ENCODE peak calls at places on chromosomes 16 and 17, in seven cellular contexts. W is AG10803; C is activated T-cell treated with anti-CD3 and anti-CD28 coated beads, Interleukin-2, amount 50 U/mL, for 72 hours; O is stimulated activated CD4-positive, alpha-beta T cell treated with anti-CD3 and anti-CD28 coated beads, Interleukin-2, amount 100 ng/mL, for 24 hours; K is posterior vena cava; S is cardiac muscle cell; V is RPMI7951. H is an unnamed sample.

GRCh38 chr17:66983414-66984021 is 19.0 kb downstream of the CACNG4 start:
- DNase-seq in O (no peak), S (no peak), C (no peak), K (no peak), V (peak; percentile 34), W (no peak), H (no peak)

GRCh38 chr17:47266782-47267181 is 13.2 kb downstream of the ITGB3 start:
- DNase-seq in S (no peak), O (no peak), K (no peak), C (no peak), W (no peak), V (no peak), H (no peak)

GRCh38 chr16:85398050-85398451 is 215.1 kb upstream of the GSE1 start:
- DNase-seq in V (no peak), C (no peak), S (no peak), O (no peak), K (peak; percentile 48), W (no peak), H (no peak)

GRCh38 chr16:79265701-79266100 is 334.8 kb downstream of the MAF start:
- DNase-seq in O (peak; percentile 17), V (no peak), K (no peak), W (no peak), S (no peak), C (no peak), H (no peak)

GRCh38 chr16:6081320-6081976 is 983.9 kb upstream of the EEF2KMT start:
- DNase-seq in S (peak; percentile 45), K (no peak), C (peak; percentile 4), W (no peak), O (no peak), V (peak; percentile 35), H (no peak)

GRCh38 chr16:27195941-27196595 is 7.3 kb upstream of the KDM8 start:
- DNase-seq in O (peak; percentile 32), W (no peak), S (no peak), K (no peak), V (no peak), C (no peak), H (no peak)

GRCh38 chr16:21116148-21116693 is 34.4 kb downstream of the DNAH3 start:
- DNase-seq in K (no peak), W (peak; percentile 8), O (no peak), C (peak; percentile 1), V (peak; percentile 50), S (no peak), H (no peak)

GRCh38 chr17:82979718-82980117 is 99.7 kb upstream of the METRNL start:
- DNase-seq in W (no peak), O (no peak), V (no peak), S (no peak), K (no peak), C (no peak), H (no peak)

GRCh38 chr17:49708515-49709161 is 874 bp upstream of the SLC35B1 start:
- DNase-seq in K (peak; percentile 61), W (no peak), C (no peak), O (peak; percentile 43), S (no peak), V (peak; percentile 67), H (no peak)

GRCh38 chr17:66904760-66905637 is 59.5 kb upstream of the CACNG4 start:
- DNase-seq in S (peak; percentile 67), O (no peak), K (peak; percentile 72), W (peak; percentile 48), V (peak; percentile 21), C (no peak), H (no peak)

GRCh38 chr16:77794586-77794985 is 6.2 kb downstream of the VAT1L start:
- DNase-seq in W (peak; percentile 68), O (no peak), V (peak; percentile 87), C (no peak), K (no peak), S (no peak), H (no peak)

GRCh38 chr17:81365148-81365600 is 30.1 kb upstream of the BAHCC1 start:
- DNase-seq in V (no peak), K (peak; percentile 90), W (peak; percentile 47), S (peak; percentile 81), C (peak; percentile 46), O (no peak), H (no peak)

GRCh38 chr16:85541619-85542547 is 71.2 kb upstream of the GSE1 start:
- DNase-seq in V (no peak), W (peak; percentile 56), C (no peak), S (no peak), O (no peak), K (no peak), H (no peak)

GRCh38 chr17:9875441-9875840 is 29.6 kb downstream of the RCVRN start:
- DNase-seq in W (peak; percentile 81), C (no peak), O (no peak), V (peak; percentile 59), S (no peak), K (no peak), H (no peak)

GRCh38 chr16:82704369-82704768 is 77.6 kb downstream of the CDH13 start:
- DNase-seq in V (no peak), O (no peak), K (no peak), C (no peak), S (no peak), W (no peak), H (no peak)

GRCh38 chr17:67800495-67800928 is 24.8 kb upstream of the BPTF start:
- DNase-seq in S (peak; percentile 80), W (peak; percentile 77), K (peak; percentile 92), V (peak; percentile 66), C (peak; percentile 59), O (peak; percentile 55), H (no peak)

GRCh38 chr17:27609606-27610303 is 21.2 kb upstream of the LGALS9 start:
- DNase-seq in V (peak; percentile 32), K (no peak), W (peak; percentile 36), O (no peak), S (no peak), C (no peak), H (no peak)

GRCh38 chr17:81057079-81057730 is 22.3 kb downstream of the BAIAP2 start:
- DNase-seq in V (peak; percentile 26), W (no peak), S (peak; percentile 61), C (no peak), K (no peak), O (no peak), H (no peak)

GRCh38 chr17:78127240-78127887 is 1.2 kb downstream of the TMC6 start:
- DNase-seq in C (peak; percentile 76), S (peak; percentile 78), O (peak; percentile 63), V (no peak), K (peak; percentile 92), W (no peak), H (no peak)

GRCh38 chr17:30716461-30717289 is 107.8 kb downstream of the CRLF3 start:
- DNase-seq in S (no peak), W (peak; percentile 26), V (peak; percentile 14), K (peak; percentile 79), O (no peak), C (no peak), H (no peak)

GRCh38 chr17:21368545-21369246 is 7.5 kb upstream of the KCNJ12 start:
- DNase-seq in O (no peak), V (no peak), K (no peak), W (no peak), S (no peak), C (no peak), H (no peak)

GRCh38 chr16:49834496-49835009 is 21.4 kb downstream of the ZNF423 start:
- DNase-seq in O (no peak), K (peak; percentile 87), W (no peak), C (no peak), V (no peak), S (peak; percentile 37), H (no peak)

GRCh38 chr17:71664867-71665266 is 456.0 kb upstream of the SOX9 start:
- DNase-seq in W (no peak), V (no peak), K (no peak), S (no peak), C (no peak), O (no peak), H (no peak)

H was measured in stimulated activated CD8-positive, alpha-beta memory T cell treated with anti-CD3 and anti-CD28 coated beads, Interleukin-12 subunit alpha, Interleukin-12 subunit beta, amount 100 ng/mL, for 4 hours.